ENCODE peak calls at places on chromosomes 7 and 10, in six cellular contexts. V is LNCaP clone FGC, S is Panc1, M is NB4, H is epithelial cell of esophagus, I is adrenal gland. K is an unnamed sample.

GRCh38 chr10:46547881-46548780 is 8.3 kb downstream of the GPRIN2 start:
- DNase-seq in V (no peak), S (no peak), M (no peak), H (no peak), I (peak), K (no peak)

GRCh38 chr7:131326576-131326975 is 1.1 kb upstream of the MKLN1 start:
- DNase-seq in V (no peak), S (no peak), M (no peak), H (peak), I (no peak), K (no peak)

GRCh38 chr10:88157981-88158465 is 294.6 kb downstream of the PTEN start:
- DNase-seq in V (no peak), S (no peak), M (peak), H (peak), I (peak), K (no peak)

GRCh38 chr10:103648951-103649532 is 155.5 kb downstream of the NEURL1 start:
- DNase-seq in V (no peak), S (no peak), M (peak), H (no peak), I (peak), K (no peak)

GRCh38 chr7:139099181-139099947 is 10.2 kb downstream of the ZC3HAV1 start:
- DNase-seq in V (no peak), S (no peak), M (no peak), H (no peak), I (no peak), K (no peak)

GRCh38 chr7:74017122-74017521 is 10.9 kb upstream of the ELN start:
- DNase-seq in V (no peak), S (no peak), M (no peak), H (no peak), I (no peak), K (no peak)

GRCh38 chr10:73762915-73763314 is 18.7 kb downstream of the SEC24C start:
- DNase-seq in V (no peak), S (no peak), M (no peak), H (peak), I (no peak), K (no peak)

GRCh38 chr10:78937800-78938694 is 130.7 kb upstream of the ZMIZ1 start:
- DNase-seq in V (no peak), S (no peak), M (peak), H (no peak), I (no peak), K (no peak)

GRCh38 chr10:97089209-97089865 is 96.4 kb downstream of the SLIT1 start:
- DNase-seq in V (no peak), S (no peak), M (no peak), H (peak), I (no peak), K (no peak)

GRCh38 chr10:775245-776075 is 86.0 kb upstream of the DIP2C start:
- DNase-seq in V (no peak), S (no peak), M (peak), H (no peak), I (peak), K (peak)

GRCh38 chr7:73828107-73828803 is 2.5 kb upstream of the CLDN4 start:
- DNase-seq in V (peak), S (peak), M (peak), H (peak), I (peak), K (no peak)

GRCh38 chr7:41603985-41604384 is 98.9 kb downstream of the INHBA start:
- DNase-seq in V (no peak), S (no peak), M (no peak), H (no peak), I (no peak), K (no peak)

GRCh38 chr7:41599760-41600159 is 103.1 kb downstream of the INHBA start:
- DNase-seq in V (no peak), S (no peak), M (peak), H (no peak), I (no peak), K (no peak)
- TF ChIP-seq CTCF in V (no peak), S (peak), M (peak), H (peak), I (no peak), K (no peak)

GRCh38 chr10:11520892-11521291 is 90.6 kb downstream of the USP6NL start:
- DNase-seq in V (no peak), S (no peak), M (no peak), H (no peak), I (no peak), K (no peak)
- TF ChIP-seq CTCF in V (no peak), S (no peak), M (no peak), H (no peak), I (no peak), K (no peak)

DNA sequence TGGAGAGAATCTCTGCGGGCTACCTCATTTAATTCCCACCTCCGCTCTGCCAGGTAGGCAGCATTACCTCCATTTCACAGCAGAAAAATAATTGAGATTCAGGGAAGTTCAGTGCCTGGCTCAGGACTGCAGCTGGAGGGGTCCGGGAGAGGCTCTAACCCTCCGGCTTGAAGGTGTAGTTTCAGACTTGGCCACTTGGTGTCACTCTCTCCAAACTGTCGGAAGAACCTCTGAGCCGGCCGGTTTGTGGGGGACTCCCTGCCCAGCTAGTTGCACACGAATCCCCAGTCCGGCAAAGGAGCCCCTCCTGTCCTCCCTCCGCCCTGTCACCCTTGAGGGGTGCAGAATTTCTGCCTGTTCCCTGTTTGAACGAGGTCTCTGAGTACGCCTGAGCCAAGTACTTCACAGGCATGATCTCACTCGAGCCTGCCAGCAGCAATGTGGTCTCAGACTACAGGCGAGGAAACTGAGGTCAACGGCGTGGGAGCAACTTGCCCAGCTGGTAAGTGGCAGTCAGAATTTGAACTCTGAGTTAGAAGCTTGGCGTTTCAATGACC is 144.7 kb upstream of the ZNF716 start:
- DNase-seq in V (no peak), S (no peak), M (peak), H (no peak), I (peak), K (no peak)
- TF ChIP-seq CTCF in V (no peak), S (peak), M (peak), H (no peak), I (peak), K (no peak)

DNA sequence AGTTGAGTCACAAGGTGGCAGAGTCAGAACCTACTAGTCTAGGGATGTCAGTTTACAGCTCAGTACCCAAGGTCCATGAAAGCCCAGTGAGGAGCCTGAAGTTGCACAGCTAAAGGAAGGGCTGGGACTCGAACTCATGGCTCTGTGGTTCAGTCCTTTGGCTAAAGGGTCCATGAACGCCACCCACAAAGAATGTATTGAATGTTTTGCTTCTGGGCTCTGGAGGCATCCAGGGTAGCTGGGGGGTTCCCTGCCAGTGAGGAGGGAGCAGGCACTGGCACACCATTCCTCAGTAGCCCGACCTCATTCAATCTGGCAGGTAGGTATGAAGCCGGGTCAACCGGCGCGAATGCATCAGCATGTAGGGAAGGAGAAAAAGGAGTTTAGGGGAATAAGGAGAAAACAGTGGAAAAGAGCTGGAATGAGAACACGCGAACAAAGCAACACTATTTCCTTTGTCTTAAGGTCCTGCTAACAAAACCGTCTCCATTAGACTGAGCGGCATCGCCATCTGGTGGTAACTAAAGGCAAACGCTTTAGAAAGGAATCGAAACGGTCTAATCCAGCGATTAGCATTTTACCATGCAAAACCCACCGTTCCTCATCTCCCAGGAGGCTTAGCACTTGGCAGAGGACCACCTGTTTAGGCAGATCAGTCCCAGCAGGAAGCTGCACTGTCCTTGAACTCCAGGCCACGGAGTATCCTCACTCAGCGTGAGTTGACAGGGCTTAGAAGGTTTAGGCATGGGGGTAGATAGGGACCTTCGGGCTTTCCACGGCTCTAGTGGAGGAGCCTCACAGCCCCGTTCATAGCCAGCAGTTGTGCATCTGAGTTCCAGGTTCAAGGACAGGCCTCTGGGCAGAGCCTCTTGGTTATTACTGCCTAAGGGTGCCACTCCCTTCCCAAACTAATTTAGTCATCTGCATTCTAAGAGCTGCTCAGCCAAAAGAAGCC is 122.8 kb downstream of the UBE2H start:
- DNase-seq in V (peak), S (peak), M (peak), H (peak), I (peak), K (no peak)
- TF ChIP-seq CTCF in V (peak), S (peak), M (peak), H (peak), I (peak), K (peak)

K was measured in vagina.